ENCODE peak calls at places on chromosomes 3 and 15, in seven cellular contexts. Z, N, G, D, M, P and Q are unnamed samples.

GRCh38 chr3:174541708-174542107 is 317.4 kb upstream of the NAALADL2 start:
- DNase-seq in Z (no peak), N (no peak), G (no peak), D (no peak), M (peak), P (peak), Q (no peak)

GRCh38 chr3:126476976-126477330 is 1.3 kb upstream of the ZXDC start:
- DNase-seq in Z (peak), N (no peak), G (no peak), D (no peak), M (no peak), P (no peak), Q (no peak)

GRCh38 chr3:182323898-182324297 is 469.4 kb upstream of the ATP11B start:
- DNase-seq in Z (no peak), N (no peak), G (no peak), D (no peak), M (no peak), P (no peak), Q (no peak)

GRCh38 chr15:50997371-50998051 is 89.0 kb downstream of the AP4E1 start:
- DNase-seq in Z (no peak), N (no peak), G (no peak), D (no peak), M (no peak), P (peak), Q (no peak)

GRCh38 chr15:29420188-29420587 is 150.6 kb upstream of the NSMCE3 start:
- DNase-seq in Z (peak), N (no peak), G (no peak), D (no peak), M (no peak), P (no peak), Q (no peak)

GRCh38 chr15:90903733-90904536 is 833 bp downstream of the MAN2A2 start:
- DNase-seq in Z (peak), N (no peak), G (peak), D (no peak), M (no peak), P (no peak), Q (no peak)

GRCh38 chr15:66865622-66866611 is 163.9 kb downstream of the SMAD6 start:
- DNase-seq in Z (no peak), N (peak), G (no peak), D (no peak), M (no peak), P (no peak), Q (no peak)

GRCh38 chr3:190560284-190560895 is 46.5 kb downstream of the IL1RAP start:
- DNase-seq in Z (no peak), N (no peak), G (no peak), D (no peak), M (no peak), P (no peak), Q (no peak)

GRCh38 chr15:81030368-81030739 is 29.6 kb downstream of the TLNRD1 start:
- DNase-seq in Z (no peak), N (no peak), G (no peak), D (no peak), M (no peak), P (no peak), Q (no peak)

GRCh38 chr3:130429069-130430023 is 83.9 kb downstream of the COL6A5 start:
- DNase-seq in Z (no peak), N (peak), G (no peak), D (no peak), M (no peak), P (no peak), Q (no peak)

GRCh38 chr15:43939070-43939469 is 112.3 kb downstream of the WDR76 start:
- DNase-seq in Z (no peak), N (peak), G (no peak), D (no peak), M (peak), P (peak), Q (no peak)

GRCh38 chr3:171833775-171834460 is 9.2 kb upstream of the TMEM212 start:
- DNase-seq in Z (no peak), N (no peak), G (no peak), D (no peak), M (peak), P (peak), Q (no peak)

GRCh38 chr3:11810276-11810675 is 36.4 kb downstream of the TAMM41 start:
- DNase-seq in Z (no peak), N (no peak), G (no peak), D (no peak), M (peak), P (peak), Q (no peak)

GRCh38 chr3:113536627-113537101 is 4.3 kb downstream of the SIDT1 start:
- DNase-seq in Z (no peak), N (no peak), G (no peak), D (no peak), M (no peak), P (peak), Q (no peak)

GRCh38 chr3:172464306-172464705 is 16.1 kb upstream of the GHSR start:
- DNase-seq in Z (no peak), N (no peak), G (no peak), D (no peak), M (no peak), P (no peak), Q (no peak)

GRCh38 chr3:22284559-22284958 is 533.5 kb upstream of the ZNF385D start:
- DNase-seq in Z (no peak), N (no peak), G (no peak), D (no peak), M (peak), P (peak), Q (no peak)

GRCh38 chr15:73069109-73069508 is 16.8 kb downstream of the NEO1 start:
- DNase-seq in Z (no peak), N (no peak), G (peak), D (no peak), M (no peak), P (no peak), Q (no peak)

GRCh38 chr15:25689592-25689991 is 173.5 kb downstream of the ATP10A start:
- DNase-seq in Z (peak), N (no peak), G (no peak), D (no peak), M (no peak), P (no peak), Q (no peak)

GRCh38 chr3:51777985-51778384 is 1.1 kb downstream of the IQCF6 start:
- DNase-seq in Z (no peak), N (no peak), G (peak), D (no peak), M (no peak), P (no peak), Q (no peak)

GRCh38 chr15:101244039-101244781 is 7.6 kb downstream of the CHSY1 start:
- DNase-seq in Z (no peak), N (no peak), G (no peak), D (no peak), M (no peak), P (no peak), Q (peak)

GRCh38 chr3:101072299-101072698 is 79.1 kb upstream of the ABI3BP start:
- DNase-seq in Z (no peak), N (no peak), G (no peak), D (no peak), M (peak), P (no peak), Q (no peak)

GRCh38 chr3:153172796-153173757 is 11.1 kb downstream of the RAP2B start:
- DNase-seq in Z (no peak), N (no peak), G (no peak), D (no peak), M (peak), P (no peak), Q (no peak)

GRCh38 chr3:5505997-5506396 is 318.5 kb downstream of the EDEM1 start:
- DNase-seq in Z (no peak), N (no peak), G (no peak), D (no peak), M (no peak), P (no peak), Q (no peak)

GRCh38 chr3:29302619-29303018 is 21.7 kb downstream of the RBMS3 start:
- DNase-seq in Z (no peak), N (no peak), G (no peak), D (no peak), M (no peak), P (no peak), Q (no peak)

GRCh38 chr3:172380632-172381031 is 67.6 kb downstream of the GHSR start:
- DNase-seq in Z (no peak), N (no peak), G (no peak), D (no peak), M (no peak), P (no peak), Q (no peak)

GRCh38 chr3:30609930-30610701 is 3.7 kb downstream of the TGFBR2 start:
- DNase-seq in Z (no peak), N (no peak), G (no peak), D (no peak), M (no peak), P (no peak), Q (no peak)

GRCh38 chr3:72641684-72642083 is 206.6 kb downstream of the SHQ1 start:
- DNase-seq in Z (no peak), N (no peak), G (no peak), D (no peak), M (no peak), P (peak), Q (no peak)

GRCh38 chr3:147410518-147411234 is 1.5 kb downstream of the ZIC1 start:
- DNase-seq in Z (peak), N (peak), G (no peak), D (no peak), M (peak), P (peak), Q (no peak)

GRCh38 chr3:47377186-47377585 is 3.6 kb upstream of the PTPN23 start:
- DNase-seq in Z (no peak), N (no peak), G (no peak), D (no peak), M (no peak), P (no peak), Q (no peak)

GRCh38 chr3:29239377-29239776 is 41.5 kb upstream of the RBMS3 start:
- DNase-seq in Z (no peak), N (no peak), G (no peak), D (no peak), M (peak), P (no peak), Q (no peak)

GRCh38 chr3:188554404-188554803 is 400.4 kb downstream of the LPP start:
- DNase-seq in Z (no peak), N (no peak), G (no peak), D (no peak), M (peak), P (peak), Q (no peak)

GRCh38 chr3:97021778-97022177 is 207.4 kb downstream of the EPHA6 start:
- DNase-seq in Z (no peak), N (no peak), G (no peak), D (no peak), M (no peak), P (no peak), Q (no peak)

DNA sequence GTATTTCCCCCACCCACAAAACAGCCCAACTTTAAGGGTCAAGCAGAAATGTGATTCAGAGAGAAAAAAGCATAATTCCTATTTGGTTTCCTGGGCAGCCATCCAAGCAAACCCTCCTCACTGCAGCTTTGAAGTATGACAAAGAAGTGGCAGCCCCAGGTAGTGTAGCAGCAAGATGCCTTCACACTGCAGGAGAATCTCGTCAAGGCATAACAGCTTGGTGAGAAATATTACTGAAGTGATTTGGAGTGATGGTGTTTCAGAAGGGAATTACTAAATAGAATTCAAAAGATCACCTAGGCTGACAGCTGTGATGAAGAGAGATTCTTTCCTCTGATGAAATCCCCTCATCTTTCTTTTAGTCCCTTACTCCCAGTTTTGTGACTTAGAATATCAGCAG is 173.9 kb downstream of the PYDC2 start:
- DNase-seq in Z (no peak), N (no peak), G (no peak), D (no peak), M (no peak), P (no peak), Q (no peak)
- H3K27ac ChIP-seq in Z (no peak), N (no peak), G (no peak), D (no peak), M (no peak), P (no peak), Q (no peak)

DNA sequence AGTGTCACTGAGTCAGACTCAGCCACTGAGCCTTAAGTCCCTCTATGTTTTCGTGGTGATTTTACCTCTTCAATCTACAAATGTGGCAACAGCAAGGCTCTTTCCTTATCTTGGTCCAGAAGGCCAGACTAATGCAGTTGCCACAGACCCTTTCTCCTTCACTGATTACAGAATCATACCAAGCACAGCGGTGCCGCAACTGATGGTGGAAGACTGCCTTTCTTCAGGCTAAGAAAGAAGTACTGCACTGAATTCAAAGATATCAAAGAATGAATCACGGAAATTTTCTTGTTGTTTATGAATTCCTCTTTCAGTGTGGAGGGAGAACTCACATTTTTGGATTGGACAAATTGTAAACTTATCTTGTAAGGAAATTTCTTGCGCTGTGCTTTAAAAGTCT is 18.6 kb downstream of the DCP1A start:
- DNase-seq in Z (no peak), N (no peak), G (no peak), D (no peak), M (no peak), P (no peak), Q (no peak)
- H3K27ac ChIP-seq in Z (no peak), N (no peak), G (no peak), D (no peak), M (no peak), P (peak), Q (peak)

DNA sequence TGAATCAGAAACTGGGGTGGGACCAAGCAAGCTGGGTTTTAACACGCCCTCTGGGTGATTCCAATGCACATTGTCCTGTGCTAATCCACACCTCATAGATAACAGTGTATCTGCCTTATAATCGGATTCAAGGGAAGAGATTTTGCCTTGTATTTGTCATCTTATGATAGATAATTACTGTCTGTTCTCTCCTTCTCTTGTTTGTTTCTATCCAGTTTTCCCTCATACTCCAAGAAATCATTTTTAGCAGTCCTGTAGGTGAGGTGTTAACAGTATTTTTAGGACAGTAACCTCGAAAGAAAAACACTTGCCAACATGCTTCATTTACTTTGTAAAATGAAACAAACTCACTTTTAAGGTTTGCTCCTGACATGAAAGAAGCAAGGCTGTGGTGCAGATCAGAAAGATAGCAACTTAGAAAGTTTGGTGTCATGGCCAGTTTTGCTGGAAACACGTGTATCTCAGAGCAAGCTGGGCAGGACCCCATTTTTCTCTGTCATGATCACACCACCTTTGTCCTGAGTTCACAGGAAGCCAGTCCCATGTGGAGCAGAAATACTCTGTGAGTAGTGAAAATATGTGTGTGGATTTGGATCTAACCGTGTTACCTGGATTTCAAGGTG is 72.6 kb downstream of the TRAK1 start:
- DNase-seq in Z (no peak), N (no peak), G (no peak), D (no peak), M (no peak), P (no peak), Q (no peak)
- H3K27ac ChIP-seq in Z (no peak), N (no peak), G (peak), D (no peak), M (no peak), P (no peak), Q (no peak)

GRCh38 chr3:184135149-184135910 is at the start of gene EIF2B5:
- DNase-seq in Z (peak), N (peak), G (peak), D (peak), M (peak), P (peak), Q (peak)

GRCh38 chr3:184132947-184133346 is 2.2 kb upstream of the EIF2B5 start:
- DNase-seq in Z (no peak), N (no peak), G (no peak), D (no peak), M (no peak), P (no peak), Q (no peak)

GRCh38 chr3:184135911-184136260 is 728 bp downstream of the EIF2B5 start:
- DNase-seq in Z (no peak), N (no peak), G (no peak), D (no peak), M (no peak), P (no peak), Q (no peak)

GRCh38 chr3:184133840-184134745 is 1.1 kb upstream of the EIF2B5 start:
- DNase-seq in Z (peak), N (peak), G (peak), D (no peak), M (peak), P (peak), Q (peak)

GRCh38 chr3:184134746-184135148 is 411 bp upstream of the EIF2B5 start:
- DNase-seq in Z (no peak), N (no peak), G (no peak), D (no peak), M (no peak), P (peak), Q (no peak)
- H3K27ac ChIP-seq in Z (no peak), N (no peak), G (peak), D (peak), M (peak), P (peak), Q (peak)

DNA sequence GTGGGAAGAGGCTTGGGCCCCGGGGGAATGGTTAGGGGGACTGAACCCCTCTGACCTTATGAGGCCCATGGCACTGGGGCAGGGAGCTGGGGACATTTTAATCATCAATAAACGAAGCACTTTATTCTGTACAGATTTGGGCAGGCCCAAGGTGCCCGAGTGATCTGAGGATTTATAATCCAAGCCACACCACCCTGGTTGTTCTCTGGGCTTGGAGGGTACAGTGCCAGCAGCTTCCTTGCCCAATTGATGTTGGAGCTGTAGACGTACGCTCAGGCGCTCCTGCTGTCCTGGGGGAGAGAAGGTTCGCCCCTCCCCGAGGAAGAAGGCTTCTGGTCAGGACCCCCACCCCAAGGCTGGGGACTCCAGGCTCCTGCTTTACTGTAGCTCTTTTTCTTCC is 12.5 kb downstream of the ZBTB47 start:
- DNase-seq in Z (no peak), N (no peak), G (no peak), D (no peak), M (no peak), P (no peak), Q (no peak)
- H3K27ac ChIP-seq in Z (no peak), N (no peak), G (no peak), D (no peak), M (no peak), P (no peak), Q (peak)

GRCh38 chr3:134353831-134354611 is 20.2 kb downstream of the AMOTL2 start:
- DNase-seq in Z (no peak), N (no peak), G (peak), D (no peak), M (no peak), P (peak), Q (no peak)
- H3K27ac ChIP-seq in Z (no peak), N (no peak), G (peak), D (no peak), M (no peak), P (peak), Q (peak)

GRCh38 chr3:38158472-38158871 is 6.9 kb upstream of the OXSR1 start:
- DNase-seq in Z (no peak), N (no peak), G (no peak), D (no peak), M (no peak), P (no peak), Q (no peak)
- H3K27ac ChIP-seq in Z (no peak), N (no peak), G (no peak), D (no peak), M (no peak), P (no peak), Q (no peak)

DNA sequence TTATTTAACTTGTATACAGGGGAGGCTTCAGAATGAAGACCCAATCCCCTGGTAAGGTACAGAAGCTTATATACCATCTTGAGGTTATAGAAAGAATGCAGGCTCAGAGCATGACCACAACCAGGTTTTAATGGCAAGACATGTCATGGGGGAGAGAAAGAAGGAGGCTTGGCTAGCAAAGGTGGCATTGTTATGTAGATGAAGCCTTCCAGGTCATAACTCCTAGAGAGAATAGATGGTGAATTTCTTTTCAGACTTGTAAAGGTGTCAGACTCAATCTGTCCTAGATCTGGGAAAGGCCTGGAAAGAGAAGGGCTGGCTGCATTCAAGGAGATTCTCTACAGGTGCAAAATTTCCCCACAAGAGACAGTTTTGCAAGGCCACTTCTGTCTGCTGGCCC is 99.4 kb upstream of the CTDSPL start:
- DNase-seq in Z (no peak), N (no peak), G (no peak), D (no peak), M (no peak), P (no peak), Q (no peak)
- H3K27ac ChIP-seq in Z (no peak), N (no peak), G (no peak), D (no peak), M (no peak), P (no peak), Q (peak)

DNA sequence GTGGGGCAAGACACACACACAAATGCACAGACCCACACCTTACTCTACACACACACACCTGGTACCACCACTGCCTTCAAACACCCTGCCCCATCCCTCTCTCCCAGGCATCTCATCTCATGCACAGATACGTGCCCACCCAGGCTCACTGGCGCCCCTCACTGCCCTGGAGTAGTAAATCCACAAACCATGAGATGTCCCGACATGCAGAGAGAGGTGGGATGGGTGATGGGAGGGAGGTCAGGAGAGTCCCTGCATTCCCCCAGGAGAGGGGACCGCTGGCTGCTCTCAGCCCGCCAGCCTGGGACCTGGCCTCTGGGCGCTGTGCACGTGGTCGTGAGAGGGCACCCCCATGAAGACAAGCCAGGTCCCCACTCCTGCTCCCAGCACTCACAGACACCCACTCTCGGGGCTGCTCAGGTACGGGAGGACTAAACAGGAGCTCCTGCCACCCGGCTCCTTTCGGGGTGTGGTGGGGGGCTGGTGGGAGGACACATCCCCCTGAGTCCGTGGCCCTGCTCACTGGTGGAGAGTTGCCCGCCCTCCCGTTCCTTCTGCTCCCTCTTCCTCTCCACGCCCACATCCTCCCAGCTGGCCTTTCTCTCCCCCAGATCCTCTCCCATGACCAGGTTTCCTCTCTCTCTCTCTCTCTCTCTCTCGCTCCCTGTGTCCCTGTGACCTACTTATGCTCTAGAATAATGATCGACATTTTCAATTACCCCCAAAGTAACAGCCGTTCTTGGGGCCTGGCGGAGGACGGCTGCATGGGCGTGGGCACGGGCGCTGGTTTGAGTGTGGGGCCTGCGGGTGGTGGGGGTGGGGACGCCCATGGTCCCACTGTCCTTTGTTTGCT is 18.8 kb upstream of the CSPG4 start:
- DNase-seq in Z (no peak), N (peak), G (no peak), D (no peak), M (no peak), P (no peak), Q (no peak)
- H3K27ac ChIP-seq in Z (no peak), N (no peak), G (no peak), D (no peak), M (no peak), P (no peak), Q (no peak)